ENCODE peak calls at places on chromosomes 7 and 10, in seven cellular contexts. Y, V, X, Z, N, W and Q are unnamed samples. For H3K27me3, the result is how much of the 10 kb centered on the place peaks cover.

GRCh38 chr10:79024296-79024695 is 44.5 kb upstream of the ZMIZ1 start:
- DNase-seq in Y (no peak), Z (no peak), X (peak), V (no peak), W (no peak), N (no peak), Q (no peak)

GRCh38 chr7:28958235-28958945 is at the start of gene TRIL:
- DNase-seq in N (peak), Y (peak), X (peak), W (no peak), Z (no peak), V (no peak), Q (peak)

GRCh38 chr7:137091396-137091795 is 222.9 kb downstream of the CHRM2 start:
- DNase-seq in X (no peak), Z (no peak), V (no peak), Y (no peak), N (peak), W (no peak), Q (no peak)

GRCh38 chr7:86908948-86909347 is 150.5 kb downstream of the ELAPOR2 start:
- DNase-seq in W (no peak), X (no peak), V (no peak), N (peak), Y (no peak), Z (no peak), Q (no peak)

GRCh38 chr7:51229106-51229537 is 87.5 kb downstream of the COBL start:
- DNase-seq in N (no peak), V (no peak), X (no peak), Y (peak), Z (no peak), W (peak), Q (no peak)

GRCh38 chr7:51455086-51455485 is 138.5 kb upstream of the COBL start:
- DNase-seq in Z (no peak), N (no peak), V (no peak), X (no peak), Y (no peak), W (no peak), Q (no peak)

GRCh38 chr10:75588031-75588430 is 156.6 kb downstream of the LRMDA start:
- DNase-seq in Y (no peak), V (no peak), X (no peak), N (no peak), W (no peak), Z (no peak), Q (no peak)

GRCh38 chr7:31307941-31308340 is 32.6 kb downstream of the NEUROD6 start:
- DNase-seq in Y (no peak), W (no peak), V (no peak), N (no peak), Z (no peak), X (no peak), Q (no peak)

GRCh38 chr10:92901819-92902234 is 53.5 kb downstream of the EXOC6 start:
- DNase-seq in X (no peak), W (no peak), Z (no peak), Y (no peak), N (no peak), V (peak), Q (peak)

GRCh38 chr10:33387720-33388119 is 53.3 kb upstream of the NRP1 start:
- DNase-seq in V (no peak), N (no peak), Z (no peak), X (no peak), Y (no peak), W (no peak), Q (no peak)

GRCh38 chr7:158550886-158551452 is 36.7 kb downstream of the PTPRN2 start:
- DNase-seq in V (no peak), Z (no peak), Y (no peak), X (peak), W (no peak), N (no peak), Q (no peak)

GRCh38 chr7:48158404-48158803 is 12.9 kb upstream of the ABCA13 start:
- DNase-seq in W (no peak), V (no peak), X (no peak), Y (no peak), N (peak), Z (no peak), Q (no peak)

GRCh38 chr10:122279725-122280141 is 8.6 kb downstream of the BTBD16 start:
- DNase-seq in Z (no peak), X (no peak), V (no peak), N (peak), W (peak), Y (peak), Q (no peak)

GRCh38 chr7:41994046-41994745 is 242.8 kb downstream of the GLI3 start:
- DNase-seq in V (no peak), Z (no peak), N (no peak), W (no peak), X (no peak), Y (no peak), Q (no peak)

GRCh38 chr7:134174797-134175261 is 47.7 kb downstream of the LRGUK start:
- DNase-seq in N (peak), W (no peak), Y (no peak), V (no peak), X (no peak), Z (peak), Q (peak)

GRCh38 chr7:85748861-85749260 is 562.0 kb upstream of the SEMA3D start:
- DNase-seq in Z (no peak), X (no peak), Y (no peak), W (no peak), V (no peak), N (no peak), Q (no peak)

GRCh38 chr10:12531305-12531738 is 182.0 kb downstream of the CAMK1D start:
- DNase-seq in N (no peak), Z (no peak), V (no peak), X (no peak), W (no peak), Y (no peak), Q (no peak)

GRCh38 chr10:113520606-113521481 is 32.0 kb upstream of the HABP2 start:
- DNase-seq in W (peak), X (peak), Z (peak), N (peak), V (no peak), Y (peak), Q (no peak)

GRCh38 chr10:30603589-30603988 is 26.0 kb downstream of the LYZL2 start:
- DNase-seq in N (no peak), V (no peak), X (no peak), Z (no peak), Y (no peak), W (no peak), Q (no peak)

GRCh38 chr10:27240212-27240890 is at the start of gene ACBD5:
- DNase-seq in V (peak), W (peak), X (peak), N (peak), Z (no peak), Y (peak), Q (peak)

GRCh38 chr10:69449841-69450240 is 1.4 kb upstream of the TSPAN15 start:
- DNase-seq in V (no peak), W (peak), Y (peak), X (peak), Z (no peak), N (no peak), Q (peak)

GRCh38 chr7:111789880-111790279 is 227.6 kb upstream of the IMMP2L start:
- DNase-seq in N (peak), X (no peak), V (no peak), W (no peak), Y (no peak), Z (no peak), Q (no peak)

GRCh38 chr7:120993575-120994191 is 5.2 kb downstream of the CPED1 start:
- DNase-seq in V (no peak), X (no peak), W (no peak), Y (no peak), N (peak), Z (no peak), Q (no peak)

GRCh38 chr10:97024181-97025073 is 161.3 kb downstream of the SLIT1 start:
- DNase-seq in N (peak), Z (peak), V (no peak), W (no peak), X (no peak), Y (no peak), Q (peak)

GRCh38 chr7:14403587-14403986 is 414.1 kb upstream of the ETV1 start:
- DNase-seq in Y (no peak), Z (peak), W (no peak), N (peak), X (no peak), V (no peak), Q (no peak)

GRCh38 chr7:16234493-16235151 is 186.7 kb downstream of the CRPPA start:
- DNase-seq in N (no peak), Z (no peak), X (no peak), Y (no peak), V (no peak), W (no peak), Q (no peak)

GRCh38 chr7:36131026-36131425 is 22.0 kb upstream of the EEPD1 start:
- DNase-seq in W (no peak), N (no peak), X (no peak), Y (no peak), V (no peak), Z (no peak), Q (no peak)

GRCh38 chr7:127635659-127636285 is 16.2 kb upstream of the SND1 start:
- DNase-seq in W (no peak), N (no peak), X (no peak), V (no peak), Z (no peak), Y (no peak), Q (no peak)

GRCh38 chr7:12719978-12720377 is 32.5 kb downstream of the ARL4A start:
- DNase-seq in W (no peak), X (no peak), V (no peak), N (peak), Z (no peak), Y (no peak), Q (no peak)

GRCh38 chr7:138750926-138751464 is 46.8 kb upstream of the TMEM213 start:
- DNase-seq in N (no peak), Z (no peak), V (no peak), X (no peak), W (no peak), Y (no peak), Q (no peak)

GRCh38 chr7:70694357-70694908 is 437.5 kb upstream of the GALNT17 start:
- DNase-seq in Z (no peak), V (no peak), Y (no peak), N (peak), X (peak), W (no peak), Q (peak)

DNA sequence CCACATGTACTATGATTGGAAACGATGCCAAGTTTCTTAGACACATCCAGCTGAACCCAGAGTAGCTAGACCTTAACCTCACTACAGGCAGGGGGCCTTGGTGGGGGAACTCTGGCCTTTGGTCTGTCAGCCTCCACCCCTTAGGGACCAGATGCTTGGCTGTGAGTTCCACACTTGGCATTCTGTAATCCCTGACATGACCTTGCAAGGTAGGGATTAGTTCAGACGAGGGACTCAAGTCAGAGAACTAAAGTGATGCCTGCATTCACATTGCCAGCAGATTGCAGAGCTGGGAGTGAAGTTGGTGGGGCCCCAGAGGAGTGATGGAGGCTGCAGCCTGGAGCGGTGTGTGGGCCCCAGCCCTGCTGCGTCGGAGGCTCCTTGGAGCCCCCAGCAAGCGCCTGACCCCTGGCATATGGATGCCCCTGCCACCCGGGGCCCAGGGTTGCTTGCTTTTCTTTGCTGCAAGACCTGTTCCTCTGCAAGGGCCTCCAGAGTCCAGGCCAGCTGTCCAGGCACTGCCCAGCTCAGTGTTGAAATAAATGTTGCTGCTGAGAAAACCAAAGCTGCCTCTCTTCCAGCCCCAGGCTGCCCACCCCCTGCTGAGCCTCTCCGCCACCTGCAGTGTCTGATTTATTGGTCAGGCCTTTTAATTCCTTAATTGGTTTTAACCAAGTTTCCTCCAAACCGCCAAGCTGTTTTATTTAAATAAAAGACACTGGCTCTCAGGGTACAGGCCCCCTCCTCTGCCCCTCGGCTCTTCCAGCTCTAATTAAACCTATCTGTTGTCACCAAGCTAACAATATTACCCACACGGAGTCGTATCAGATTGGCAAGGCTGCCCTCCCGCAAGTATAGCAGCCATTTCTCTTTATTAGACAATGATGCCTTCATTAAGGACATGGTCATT is 4.7 kb downstream of the NPTX2 start:
- DNase-seq in X (no peak), Z (no peak), Y (no peak), N (no peak), V (no peak), W (no peak), Q (no peak)
- H3K27me3 ChIP-seq in X (under half), Z (under half), Y (under half), N (under half), V (under half), W (under half), Q (under half)

GRCh38 chr7:1287629-1288225 is 55.1 kb downstream of the UNCX start:
- DNase-seq in Z (no peak), Y (no peak), W (no peak), V (no peak), X (no peak), N (no peak), Q (no peak)
- H3K27me3 ChIP-seq in Z (under half), Y (under half), W (under half), V (under half), X (half or more), N (under half), Q (under half)

DNA sequence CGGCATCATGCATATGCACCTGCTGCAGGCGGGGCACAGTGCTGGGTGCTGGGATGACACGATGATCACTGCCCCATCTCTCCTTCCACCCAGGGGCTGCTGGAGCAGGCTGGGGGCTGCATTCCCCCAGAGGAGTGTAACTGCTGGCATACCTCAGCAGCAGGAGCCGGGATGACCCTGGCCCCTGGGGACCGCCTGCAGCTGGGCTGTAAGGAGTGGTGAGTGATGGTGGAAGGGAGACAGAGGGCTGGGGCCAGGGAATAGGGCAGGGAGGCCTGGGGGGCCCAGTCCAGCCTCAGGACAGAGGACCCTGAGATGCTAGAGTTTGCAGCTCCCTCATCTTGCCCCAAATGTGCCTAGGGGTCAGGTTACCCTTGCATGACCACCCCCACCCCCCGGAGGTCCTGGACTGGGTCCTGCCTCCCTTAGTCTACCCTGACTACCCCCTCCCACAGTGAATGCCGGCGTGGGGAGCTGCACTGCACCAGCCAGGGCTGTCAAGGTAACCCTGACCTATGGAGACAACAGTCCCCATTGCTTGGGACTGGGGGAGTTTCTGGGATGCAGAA is 14.5 kb upstream of the ZNF862 start:
- DNase-seq in W (no peak), Z (no peak), N (no peak), Y (no peak), X (peak), V (no peak), Q (no peak)
- H3K27me3 ChIP-seq in W (under half), Z (under half), N (under half), Y (under half), X (under half), V (under half), Q (under half)

GRCh38 chr7:30269398-30269964 is 14.9 kb upstream of the ZNRF2 start:
- DNase-seq in X (no peak), Z (no peak), W (no peak), V (no peak), N (no peak), Y (no peak), Q (no peak)
- H3K27me3 ChIP-seq in X (under half), Z (under half), W (under half), V (under half), N (under half), Y (under half), Q (under half)

GRCh38 chr10:100830728-100831110 is 82.0 kb upstream of the SLF2 start:
- DNase-seq in N (no peak), Z (no peak), W (no peak), Y (no peak), V (no peak), X (no peak), Q (no peak)

GRCh38 chr10:100828744-100829102 is 83.3 kb downstream of the PAX2 start:
- DNase-seq in V (no peak), Y (no peak), W (peak), Z (no peak), N (no peak), X (no peak), Q (no peak)

GRCh38 chr10:100831742-100832141 is 81.0 kb upstream of the SLF2 start:
- DNase-seq in Z (no peak), W (no peak), N (no peak), X (no peak), Y (no peak), V (no peak), Q (no peak)

GRCh38 chr10:100829103-100829870 is 83.5 kb upstream of the SLF2 start:
- DNase-seq in W (peak), N (no peak), Y (no peak), V (no peak), Z (no peak), X (no peak), Q (no peak)

DNA sequence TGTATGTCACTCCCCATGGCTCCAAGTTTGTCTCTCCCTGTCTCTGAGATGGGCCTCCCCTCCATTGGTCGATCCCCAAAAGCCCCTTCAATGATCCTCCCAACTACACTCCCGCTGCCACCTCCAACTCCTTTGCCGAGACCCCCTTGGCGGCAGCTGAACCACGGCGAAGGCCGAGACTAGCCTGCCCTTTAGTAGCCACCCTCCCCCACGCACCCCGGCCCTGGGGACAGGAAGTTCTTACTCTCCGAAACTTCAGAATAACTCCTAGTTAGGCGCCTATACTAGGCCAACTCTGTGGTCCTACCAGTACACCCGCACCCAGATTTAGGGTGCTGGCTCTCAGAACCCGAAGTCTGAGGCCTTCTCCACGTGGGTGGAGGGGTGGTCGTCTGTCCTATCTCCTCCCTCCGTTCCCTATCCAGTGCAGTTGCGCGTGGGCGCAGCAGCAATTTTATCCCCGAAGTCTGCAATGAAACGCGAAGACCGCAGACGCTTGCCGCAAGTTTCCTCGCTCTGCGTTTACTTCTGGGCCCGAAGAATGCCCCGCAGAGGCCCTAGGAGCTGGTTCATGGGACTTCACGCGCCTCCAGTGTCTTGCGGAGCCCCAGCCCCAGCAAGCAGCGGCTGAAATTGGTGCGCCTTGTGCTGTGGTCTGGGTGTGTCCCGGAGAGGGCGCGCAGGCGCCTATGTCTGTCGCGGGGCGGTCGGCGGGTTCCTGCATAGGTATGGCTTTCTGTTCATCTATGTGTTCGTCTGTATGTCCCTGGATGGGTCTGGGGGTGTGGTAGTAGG is 82.6 kb upstream of the SLF2 start:
- DNase-seq in X (no peak), V (no peak), W (no peak), Z (no peak), Y (no peak), N (no peak), Q (no peak)
- H3K27me3 ChIP-seq in X (half or more), V (half or more), W (under half), Z (half or more), Y (under half), N (half or more), Q (under half)

GRCh38 chr7:26862806-26863205 is 1.6 kb downstream of the SKAP2 start:
- DNase-seq in Z (no peak), V (no peak), W (no peak), N (no peak), Y (no peak), X (no peak), Q (no peak)

GRCh38 chr7:26863504-26864308 is 684 bp downstream of the SKAP2 start:
- DNase-seq in Z (no peak), V (no peak), Y (no peak), N (peak), X (no peak), W (peak), Q (peak)

GRCh38 chr7:26864309-26865093 is at the start of gene SKAP2:
- DNase-seq in Y (peak), N (peak), V (peak), X (peak), W (peak), Z (peak), Q (peak)

GRCh38 chr7:26868841-26869505 is 4.6 kb upstream of the SKAP2 start:
- DNase-seq in W (no peak), X (no peak), V (no peak), Z (no peak), N (no peak), Y (no peak), Q (no peak)

DNA sequence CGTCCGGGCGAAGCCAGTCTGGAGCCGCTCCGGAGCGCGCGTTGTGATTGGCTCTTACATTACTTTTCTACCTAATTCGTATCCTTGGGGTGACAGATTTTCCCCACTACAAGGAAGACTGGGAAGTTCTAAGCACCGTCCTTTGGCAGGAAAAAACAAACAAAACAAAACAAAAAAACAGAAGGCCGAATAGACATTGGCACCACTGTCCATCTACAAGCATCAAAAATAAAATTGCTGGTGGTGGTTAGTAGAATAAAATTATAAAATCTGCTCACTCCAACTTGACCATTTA is 651 bp upstream of the SKAP2 start:
- DNase-seq in W (no peak), N (no peak), Z (no peak), X (peak), Y (peak), V (no peak), Q (no peak)
- H3K27me3 ChIP-seq in W (under half), N (under half), Z (under half), X (under half), Y (under half), V (under half), Q (under half)

GRCh38 chr7:148395292-148395691 is 195.3 kb upstream of the C7orf33 start:
- DNase-seq in N (no peak), X (no peak), Y (no peak), W (no peak), Z (no peak), V (no peak), Q (no peak)
- H3K27me3 ChIP-seq in N (under half), X (under half), Y (under half), W (under half), Z (under half), V (under half), Q (under half)

GRCh38 chr10:6600224-6600987 is 20.3 kb upstream of the PRKCQ start:
- DNase-seq in N (no peak), Y (no peak), V (no peak), W (no peak), X (no peak), Z (no peak), Q (no peak)

GRCh38 chr10:6601224-6601805 is 21.2 kb upstream of the PRKCQ start:
- DNase-seq in X (no peak), Z (no peak), W (no peak), N (no peak), V (no peak), Y (no peak), Q (no peak)

GRCh38 chr10:6595499-6595898 is 15.4 kb upstream of the PRKCQ start:
- DNase-seq in N (no peak), V (no peak), W (no peak), Y (no peak), Z (no peak), X (no peak), Q (no peak)

GRCh38 chr10:6598679-6599078 is 18.6 kb upstream of the PRKCQ start:
- DNase-seq in N (no peak), Y (no peak), Z (no peak), X (no peak), W (no peak), V (no peak), Q (no peak)

GRCh38 chr10:6597478-6597877 is 17.4 kb upstream of the PRKCQ start:
- DNase-seq in Y (no peak), V (no peak), Z (no peak), W (no peak), N (no peak), X (no peak), Q (no peak)
- H3K27me3 ChIP-seq in Y (under half), V (under half), Z (under half), W (under half), N (under half), X (under half), Q (under half)